ENCODE peak calls at places on chromosomes 1 and 21, in ten cellular contexts. One of them, this sample, is unnamed.
A peak's percentile ranks its signal among the peaks of the same experiment; 100 is the strongest.

GRCh38 chr1:234875953-234876814 is 252.5 kb downstream of the TOMM20 start:
- DNase-seq in spleen: no peak
- DNase-seq in small intestine: peak; percentile 94
- DNase-seq in left lung: peak; percentile 79
- DNase-seq in suprapubic skin: no peak
- DNase-seq in naive thymus-derived CD4-positive, alpha-beta T cell: no peak
- DNase-seq in fibroblast of mammary gland: peak; percentile 42
- DNase-seq in uterus: no peak
- DNase-seq in foreskin fibroblast: peak; percentile 68
- DNase-seq in AG04449: no peak
- DNase-seq in this sample: no peak

GRCh38 chr1:203553501-203553900 is 59.5 kb downstream of the OPTC start:
- DNase-seq in naive thymus-derived CD4-positive, alpha-beta T cell: no peak
- DNase-seq in left lung: no peak
- DNase-seq in fibroblast of mammary gland: no peak
- DNase-seq in small intestine: no peak
- DNase-seq in AG04449: no peak
- DNase-seq in uterus: no peak
- DNase-seq in suprapubic skin: no peak
- DNase-seq in foreskin fibroblast: no peak
- DNase-seq in spleen: no peak
- DNase-seq in this sample: no peak

GRCh38 chr1:244255426-244255965 is 196.2 kb downstream of the ADSS2 start:
- DNase-seq in foreskin fibroblast: no peak
- DNase-seq in naive thymus-derived CD4-positive, alpha-beta T cell: no peak
- DNase-seq in left lung: no peak
- DNase-seq in small intestine: no peak
- DNase-seq in spleen: no peak
- DNase-seq in suprapubic skin: no peak
- DNase-seq in fibroblast of mammary gland: no peak
- DNase-seq in AG04449: no peak
- DNase-seq in uterus: no peak
- DNase-seq in this sample: no peak

GRCh38 chr1:172790245-172790644 is 131.3 kb downstream of the FASLG start:
- DNase-seq in naive thymus-derived CD4-positive, alpha-beta T cell: no peak
- DNase-seq in small intestine: no peak
- DNase-seq in fibroblast of mammary gland: no peak
- DNase-seq in AG04449: peak; percentile 59
- DNase-seq in foreskin fibroblast: no peak
- DNase-seq in left lung: no peak
- DNase-seq in spleen: no peak
- DNase-seq in uterus: no peak
- DNase-seq in suprapubic skin: no peak
- DNase-seq in this sample: no peak

GRCh38 chr1:93880731-93881130 is 1.7 kb upstream of the DNTTIP2 start:
- DNase-seq in foreskin fibroblast: no peak
- DNase-seq in spleen: no peak
- DNase-seq in left lung: no peak
- DNase-seq in small intestine: no peak
- DNase-seq in naive thymus-derived CD4-positive, alpha-beta T cell: no peak
- DNase-seq in uterus: no peak
- DNase-seq in AG04449: peak; percentile 10
- DNase-seq in suprapubic skin: no peak
- DNase-seq in fibroblast of mammary gland: no peak
- DNase-seq in this sample: no peak

GRCh38 chr1:170306948-170307347 is 161.2 kb downstream of the NTMT2 start:
- DNase-seq in AG04449: no peak
- DNase-seq in foreskin fibroblast: no peak
- DNase-seq in spleen: no peak
- DNase-seq in suprapubic skin: no peak
- DNase-seq in fibroblast of mammary gland: no peak
- DNase-seq in left lung: no peak
- DNase-seq in small intestine: no peak
- DNase-seq in naive thymus-derived CD4-positive, alpha-beta T cell: no peak
- DNase-seq in uterus: no peak
- DNase-seq in this sample: no peak

GRCh38 chr1:117609471-117609911 is 3.6 kb downstream of the TENT5C start:
- DNase-seq in uterus: peak; percentile 55
- DNase-seq in AG04449: no peak
- DNase-seq in suprapubic skin: no peak
- DNase-seq in left lung: no peak
- DNase-seq in naive thymus-derived CD4-positive, alpha-beta T cell: no peak
- DNase-seq in spleen: no peak
- DNase-seq in small intestine: no peak
- DNase-seq in foreskin fibroblast: no peak
- DNase-seq in fibroblast of mammary gland: peak; percentile 9
- DNase-seq in this sample: no peak

GRCh38 chr1:30829889-30830288 is 72.3 kb upstream of the LAPTM5 start:
- DNase-seq in small intestine: no peak
- DNase-seq in fibroblast of mammary gland: no peak
- DNase-seq in AG04449: no peak
- DNase-seq in suprapubic skin: no peak
- DNase-seq in naive thymus-derived CD4-positive, alpha-beta T cell: no peak
- DNase-seq in spleen: no peak
- DNase-seq in uterus: no peak
- DNase-seq in foreskin fibroblast: no peak
- DNase-seq in left lung: no peak
- DNase-seq in this sample: no peak

GRCh38 chr1:23330846-23331245 is 13.2 kb downstream of the HNRNPR start:
- DNase-seq in small intestine: no peak
- DNase-seq in foreskin fibroblast: no peak
- DNase-seq in fibroblast of mammary gland: no peak
- DNase-seq in left lung: no peak
- DNase-seq in AG04449: no peak
- DNase-seq in uterus: no peak
- DNase-seq in suprapubic skin: no peak
- DNase-seq in naive thymus-derived CD4-positive, alpha-beta T cell: no peak
- DNase-seq in spleen: no peak
- DNase-seq in this sample: no peak

GRCh38 chr21:37139902-37140301 is 66.8 kb downstream of the TTC3 start:
- DNase-seq in AG04449: peak; percentile 61
- DNase-seq in fibroblast of mammary gland: no peak
- DNase-seq in foreskin fibroblast: peak; percentile 37
- DNase-seq in small intestine: no peak
- DNase-seq in uterus: no peak
- DNase-seq in suprapubic skin: no peak
- DNase-seq in spleen: no peak
- DNase-seq in naive thymus-derived CD4-positive, alpha-beta T cell: no peak
- DNase-seq in left lung: no peak
- DNase-seq in this sample: no peak

GRCh38 chr21:14699433-14700410 is 153.6 kb upstream of the SAMSN1 start:
- DNase-seq in small intestine: no peak
- DNase-seq in uterus: no peak
- DNase-seq in foreskin fibroblast: no peak
- DNase-seq in fibroblast of mammary gland: no peak
- DNase-seq in AG04449: no peak
- DNase-seq in left lung: no peak
- DNase-seq in spleen: no peak
- DNase-seq in naive thymus-derived CD4-positive, alpha-beta T cell: no peak
- DNase-seq in suprapubic skin: no peak
- DNase-seq in this sample: no peak

GRCh38 chr1:112706505-112707216 is at the start of gene RHOC:
- DNase-seq in left lung: peak; percentile 70
- DNase-seq in small intestine: peak; percentile 77
- DNase-seq in fibroblast of mammary gland: peak; percentile 38
- DNase-seq in uterus: peak; percentile 68
- DNase-seq in suprapubic skin: no peak
- DNase-seq in naive thymus-derived CD4-positive, alpha-beta T cell: no peak
- DNase-seq in foreskin fibroblast: peak; percentile 87
- DNase-seq in AG04449: no peak
- DNase-seq in spleen: peak; percentile 93
- DNase-seq in this sample: no peak

GRCh38 chr1:245500546-245500945 is 345.8 kb downstream of the KIF26B start:
- DNase-seq in naive thymus-derived CD4-positive, alpha-beta T cell: no peak
- DNase-seq in fibroblast of mammary gland: peak; percentile 88
- DNase-seq in foreskin fibroblast: peak; percentile 82
- DNase-seq in suprapubic skin: no peak
- DNase-seq in left lung: no peak
- DNase-seq in small intestine: no peak
- DNase-seq in uterus: no peak
- DNase-seq in AG04449: peak; percentile 51
- DNase-seq in spleen: no peak
- DNase-seq in this sample: no peak

DNA sequence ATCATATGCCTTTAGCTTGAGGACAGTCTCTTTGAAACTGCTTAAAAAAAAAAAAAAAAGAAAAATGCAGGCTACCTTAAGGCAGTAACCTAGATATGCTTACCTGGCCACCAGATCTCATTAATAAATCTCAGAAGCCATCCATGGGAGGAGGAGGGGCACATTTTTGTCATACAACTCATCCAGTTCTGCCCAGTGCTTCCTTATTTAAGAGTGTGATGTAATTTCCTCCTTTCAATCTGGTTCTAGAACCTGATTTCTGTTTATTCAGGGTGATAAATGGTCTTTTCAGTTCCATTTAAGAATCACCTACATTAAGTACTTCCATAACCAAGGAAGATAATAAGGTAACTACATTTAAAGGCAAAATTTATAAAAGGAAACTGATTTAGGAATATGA is 6.1 kb downstream of the ERRFI1 start:
- DNase-seq in small intestine: peak; percentile 78
- DNase-seq in uterus: no peak
- DNase-seq in foreskin fibroblast: peak; percentile 73
- DNase-seq in spleen: no peak
- DNase-seq in AG04449: no peak
- DNase-seq in fibroblast of mammary gland: peak; percentile 49
- DNase-seq in suprapubic skin: no peak
- DNase-seq in naive thymus-derived CD4-positive, alpha-beta T cell: no peak
- DNase-seq in left lung: no peak
- DNase-seq in this sample: no peak
- H3K4me3 ChIP-seq in small intestine: no peak overlapping the region
- H3K4me3 ChIP-seq in uterus: no peak overlapping the region
- H3K4me3 ChIP-seq in foreskin fibroblast: no peak overlapping the region
- H3K4me3 ChIP-seq in spleen: no peak overlapping the region
- H3K4me3 ChIP-seq in AG04449: no peak overlapping the region
- H3K4me3 ChIP-seq in fibroblast of mammary gland: no peak overlapping the region
- H3K4me3 ChIP-seq in suprapubic skin: no peak overlapping the region
- H3K4me3 ChIP-seq in naive thymus-derived CD4-positive, alpha-beta T cell: no peak overlapping the region
- H3K4me3 ChIP-seq in left lung: no peak overlapping the region
- H3K4me3 ChIP-seq in this sample: no peak overlapping the region

DNA sequence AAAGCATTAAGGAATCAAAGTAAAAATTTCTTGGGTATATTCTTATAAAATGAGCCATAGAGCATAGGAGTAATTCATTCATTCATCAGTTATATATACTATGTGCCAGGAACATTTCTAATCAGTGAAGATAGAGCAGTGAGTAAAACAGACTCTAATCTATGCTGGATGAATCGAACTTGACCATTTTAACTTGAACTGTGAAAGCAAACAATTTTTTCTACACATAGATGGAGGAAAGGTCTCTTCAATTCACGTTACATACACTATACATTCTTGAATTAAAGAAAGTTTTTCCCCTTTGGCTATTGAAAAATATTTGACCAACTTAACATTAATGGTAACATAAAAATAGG is 1.6 kb downstream of the MACO1 start:
- DNase-seq in spleen: no peak
- DNase-seq in foreskin fibroblast: no peak
- DNase-seq in suprapubic skin: no peak
- DNase-seq in fibroblast of mammary gland: no peak
- DNase-seq in uterus: no peak
- DNase-seq in left lung: no peak
- DNase-seq in AG04449: no peak
- DNase-seq in small intestine: no peak
- DNase-seq in naive thymus-derived CD4-positive, alpha-beta T cell: no peak
- DNase-seq in this sample: no peak
- H3K4me3 ChIP-seq in spleen: no peak overlapping the region
- H3K4me3 ChIP-seq in foreskin fibroblast: peak overlapping the region; percentile 88
- H3K4me3 ChIP-seq in suprapubic skin: no peak overlapping the region
- H3K4me3 ChIP-seq in fibroblast of mammary gland: peak overlapping the region; percentile 74
- H3K4me3 ChIP-seq in uterus: peak overlapping the region; percentile 77
- H3K4me3 ChIP-seq in left lung: no peak overlapping the region
- H3K4me3 ChIP-seq in AG04449: peak overlapping the region; percentile 80
- H3K4me3 ChIP-seq in small intestine: no peak overlapping the region
- H3K4me3 ChIP-seq in naive thymus-derived CD4-positive, alpha-beta T cell: peak overlapping the region; percentile 73
- H3K4me3 ChIP-seq in this sample: no peak overlapping the region

GRCh38 chr1:8061673-8062386 is 35.7 kb upstream of the ERRFI1 start:
- DNase-seq in foreskin fibroblast: peak; percentile 71
- DNase-seq in naive thymus-derived CD4-positive, alpha-beta T cell: no peak
- DNase-seq in small intestine: no peak
- DNase-seq in fibroblast of mammary gland: peak; percentile 80
- DNase-seq in spleen: no peak
- DNase-seq in left lung: no peak
- DNase-seq in uterus: no peak
- DNase-seq in AG04449: no peak
- DNase-seq in suprapubic skin: no peak
- DNase-seq in this sample: no peak
- H3K4me3 ChIP-seq in foreskin fibroblast: no peak overlapping the region
- H3K4me3 ChIP-seq in naive thymus-derived CD4-positive, alpha-beta T cell: no peak overlapping the region
- H3K4me3 ChIP-seq in small intestine: no peak overlapping the region
- H3K4me3 ChIP-seq in fibroblast of mammary gland: no peak overlapping the region
- H3K4me3 ChIP-seq in spleen: no peak overlapping the region
- H3K4me3 ChIP-seq in left lung: no peak overlapping the region
- H3K4me3 ChIP-seq in uterus: no peak overlapping the region
- H3K4me3 ChIP-seq in AG04449: no peak overlapping the region
- H3K4me3 ChIP-seq in suprapubic skin: no peak overlapping the region
- H3K4me3 ChIP-seq in this sample: no peak overlapping the region

DNA sequence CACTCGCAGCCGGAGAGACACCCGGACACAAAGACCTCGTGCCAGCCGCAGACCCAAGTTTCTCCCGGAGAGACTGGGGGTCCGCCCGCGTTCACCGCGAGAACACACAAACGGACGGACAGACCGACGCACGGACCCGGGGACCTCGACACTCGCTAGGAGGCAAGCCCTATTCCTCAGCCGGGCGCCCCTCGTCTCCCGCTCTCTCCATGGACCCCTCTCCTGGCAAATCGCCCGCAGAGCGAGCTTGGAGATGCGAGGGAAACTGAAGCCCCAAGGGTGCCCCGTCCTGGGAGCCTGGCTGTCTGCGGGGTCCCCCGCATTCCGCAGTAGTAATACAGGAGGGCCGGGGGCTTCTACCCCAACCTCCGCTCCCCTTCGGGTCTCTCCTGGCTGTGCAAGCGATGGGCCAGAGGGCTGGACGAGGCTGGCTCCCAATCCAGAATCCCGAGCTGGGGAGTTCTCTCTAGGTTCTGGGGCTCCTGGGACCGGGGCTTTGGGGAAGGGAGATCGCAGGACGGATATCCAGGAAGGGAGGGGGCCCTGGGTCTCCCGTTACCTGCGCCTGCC is 533 bp downstream of the SYT6 start:
- DNase-seq in left lung: no peak
- DNase-seq in small intestine: no peak
- DNase-seq in AG04449: no peak
- DNase-seq in uterus: no peak
- DNase-seq in suprapubic skin: no peak
- DNase-seq in fibroblast of mammary gland: no peak
- DNase-seq in naive thymus-derived CD4-positive, alpha-beta T cell: no peak
- DNase-seq in foreskin fibroblast: peak; percentile 4
- DNase-seq in spleen: no peak
- DNase-seq in this sample: no peak
- H3K4me3 ChIP-seq in left lung: no peak overlapping the region
- H3K4me3 ChIP-seq in small intestine: no peak overlapping the region
- H3K4me3 ChIP-seq in AG04449: no peak overlapping the region
- H3K4me3 ChIP-seq in uterus: no peak overlapping the region
- H3K4me3 ChIP-seq in suprapubic skin: peak overlapping the region; percentile 50
- H3K4me3 ChIP-seq in fibroblast of mammary gland: no peak overlapping the region
- H3K4me3 ChIP-seq in naive thymus-derived CD4-positive, alpha-beta T cell: peak overlapping the region; percentile 27
- H3K4me3 ChIP-seq in foreskin fibroblast: peak overlapping the region; percentile 20
- H3K4me3 ChIP-seq in spleen: peak overlapping the region; percentile 31
- H3K4me3 ChIP-seq in this sample: no peak overlapping the region

GRCh38 chr1:45793942-45794604 is 9.3 kb upstream of the MAST2 start:
- DNase-seq in small intestine: peak; percentile 21
- DNase-seq in foreskin fibroblast: peak; percentile 14
- DNase-seq in naive thymus-derived CD4-positive, alpha-beta T cell: no peak
- DNase-seq in uterus: no peak
- DNase-seq in spleen: no peak
- DNase-seq in suprapubic skin: no peak
- DNase-seq in fibroblast of mammary gland: no peak
- DNase-seq in left lung: no peak
- DNase-seq in AG04449: no peak
- DNase-seq in this sample: no peak
- H3K4me3 ChIP-seq in small intestine: no peak overlapping the region
- H3K4me3 ChIP-seq in foreskin fibroblast: no peak overlapping the region
- H3K4me3 ChIP-seq in naive thymus-derived CD4-positive, alpha-beta T cell: no peak overlapping the region
- H3K4me3 ChIP-seq in uterus: no peak overlapping the region
- H3K4me3 ChIP-seq in spleen: no peak overlapping the region
- H3K4me3 ChIP-seq in suprapubic skin: no peak overlapping the region
- H3K4me3 ChIP-seq in fibroblast of mammary gland: no peak overlapping the region
- H3K4me3 ChIP-seq in left lung: no peak overlapping the region
- H3K4me3 ChIP-seq in AG04449: peak overlapping the region; percentile 23
- H3K4me3 ChIP-seq in this sample: no peak overlapping the region